ENCODE peak calls at places on chromosomes 1 and 21, in four cellular contexts. S is neural crest cell, W is AG04450, B is brain microvascular endothelial cell. O is an unnamed sample.
A peak's percentile ranks its signal among the peaks of the same experiment; 100 is the strongest.

GRCh38 chr21:16519012-16519411 is 789.2 kb downstream of the USP25 start:
- DNase-seq in S (no peak), B (no peak), W (no peak), O (no peak)

GRCh38 chr21:46226146-46226545 is 2.4 kb downstream of the LSS start:
- DNase-seq in W (no peak), B (no peak), S (no peak), O (no peak)

GRCh38 chr1:217528271-217528670 is 102.6 kb downstream of the GPATCH2 start:
- DNase-seq in B (peak; percentile 75), S (no peak), W (peak; percentile 30), O (no peak)

GRCh38 chr1:169129109-169129789 is 22.8 kb downstream of the ATP1B1 start:
- DNase-seq in S (no peak), W (no peak), B (peak; percentile 33), O (no peak)

GRCh38 chr1:77398115-77398514 is 116.3 kb downstream of the AK5 start:
- DNase-seq in B (no peak), W (no peak), S (no peak), O (no peak)

GRCh38 chr1:234154320-234155251 is 218.7 kb upstream of the COA6 start:
- DNase-seq in W (peak; percentile 48), S (peak; percentile 14), B (peak; percentile 64), O (peak; percentile 69)

GRCh38 chr1:64875606-64876005 is 90.7 kb downstream of the JAK1 start:
- DNase-seq in S (no peak), B (no peak), W (no peak), O (no peak)

GRCh38 chr21:40707271-40707670 is 139.7 kb downstream of the DSCAM start:
- DNase-seq in W (no peak), S (no peak), B (no peak), O (no peak)

GRCh38 chr1:55718758-55719671 is 503.9 kb upstream of the USP24 start:
- DNase-seq in W (peak; percentile 99), B (peak; percentile 96), S (no peak), O (peak; percentile 34)

GRCh38 chr1:237562247-237562823 is 328.4 kb downstream of the ZP4 start:
- DNase-seq in S (peak; percentile 10), B (peak; percentile 2), W (peak; percentile 3), O (no peak)

GRCh38 chr21:36676039-36676950 is 22.6 kb upstream of the SIM2 start:
- DNase-seq in S (no peak), B (no peak), W (no peak), O (no peak)

GRCh38 chr1:202317941-202318925 is 23.5 kb downstream of the UBE2T start:
- DNase-seq in B (no peak), W (no peak), S (no peak), O (no peak)

O was measured in Caco-2.